ENCODE peak calls at places on chromosomes 7 and 10, in ten cellular contexts. One of them, this sample, is unnamed.

GRCh38 chr7:149199234-149199990 is 4.1 kb downstream of the ZNF282 start:
- DNase-seq in kidney tubule cell: no peak
- DNase-seq in GM23248: peak
- DNase-seq in AG09309: no peak
- DNase-seq in spleen: peak
- DNase-seq in RWPE1: no peak
- DNase-seq in GM23338: no peak
- DNase-seq in activated CD4-positive, alpha-beta T cell treated with anti-CD3 and anti-CD28 coated beads for 1 hour: no peak
- DNase-seq in colonic mucosa: no peak
- DNase-seq in GM10248: no peak
- DNase-seq in this sample: no peak

GRCh38 chr10:21519327-21519933 is 6.1 kb downstream of the SKIDA1 start:
- DNase-seq in kidney tubule cell: no peak
- DNase-seq in GM23248: peak
- DNase-seq in AG09309: no peak
- DNase-seq in spleen: no peak
- DNase-seq in RWPE1: no peak
- DNase-seq in GM23338: no peak
- DNase-seq in activated CD4-positive, alpha-beta T cell treated with anti-CD3 and anti-CD28 coated beads for 1 hour: no peak
- DNase-seq in colonic mucosa: no peak
- DNase-seq in GM10248: no peak
- DNase-seq in this sample: no peak

GRCh38 chr10:132141076-132141475 is 45.7 kb upstream of the DPYSL4 start:
- DNase-seq in kidney tubule cell: no peak
- DNase-seq in GM23248: no peak
- DNase-seq in AG09309: no peak
- DNase-seq in spleen: peak
- DNase-seq in RWPE1: no peak
- DNase-seq in GM23338: no peak
- DNase-seq in activated CD4-positive, alpha-beta T cell treated with anti-CD3 and anti-CD28 coated beads for 1 hour: no peak
- DNase-seq in colonic mucosa: no peak
- DNase-seq in GM10248: no peak
- DNase-seq in this sample: no peak

GRCh38 chr10:63630928-63631685 is 109.9 kb downstream of the REEP3 start:
- DNase-seq in kidney tubule cell: peak
- DNase-seq in GM23248: peak
- DNase-seq in AG09309: peak
- DNase-seq in spleen: no peak
- DNase-seq in RWPE1: no peak
- DNase-seq in GM23338: no peak
- DNase-seq in activated CD4-positive, alpha-beta T cell treated with anti-CD3 and anti-CD28 coated beads for 1 hour: no peak
- DNase-seq in colonic mucosa: no peak
- DNase-seq in GM10248: no peak
- DNase-seq in this sample: no peak

GRCh38 chr7:155964543-155964942 is 152.3 kb upstream of the SHH start:
- DNase-seq in kidney tubule cell: no peak
- DNase-seq in GM23248: no peak
- DNase-seq in AG09309: no peak
- DNase-seq in spleen: peak
- DNase-seq in RWPE1: no peak
- DNase-seq in GM23338: no peak
- DNase-seq in activated CD4-positive, alpha-beta T cell treated with anti-CD3 and anti-CD28 coated beads for 1 hour: no peak
- DNase-seq in colonic mucosa: no peak
- DNase-seq in GM10248: no peak
- DNase-seq in this sample: no peak

GRCh38 chr7:67311901-67312300 is 315.3 kb downstream of the TYW1 start:
- DNase-seq in kidney tubule cell: peak
- DNase-seq in GM23248: peak
- DNase-seq in AG09309: peak
- DNase-seq in spleen: no peak
- DNase-seq in RWPE1: no peak
- DNase-seq in GM23338: no peak
- DNase-seq in activated CD4-positive, alpha-beta T cell treated with anti-CD3 and anti-CD28 coated beads for 1 hour: no peak
- DNase-seq in colonic mucosa: no peak
- DNase-seq in GM10248: no peak
- DNase-seq in this sample: no peak

GRCh38 chr10:6173203-6173602 is 29.5 kb upstream of the PFKFB3 start:
- DNase-seq in kidney tubule cell: no peak
- DNase-seq in GM23248: no peak
- DNase-seq in AG09309: no peak
- DNase-seq in spleen: no peak
- DNase-seq in RWPE1: no peak
- DNase-seq in GM23338: peak
- DNase-seq in activated CD4-positive, alpha-beta T cell treated with anti-CD3 and anti-CD28 coated beads for 1 hour: peak
- DNase-seq in colonic mucosa: no peak
- DNase-seq in GM10248: no peak
- DNase-seq in this sample: peak

GRCh38 chr10:3424102-3424803 is 251.7 kb upstream of the PITRM1 start:
- DNase-seq in kidney tubule cell: peak
- DNase-seq in GM23248: no peak
- DNase-seq in AG09309: no peak
- DNase-seq in spleen: no peak
- DNase-seq in RWPE1: no peak
- DNase-seq in GM23338: no peak
- DNase-seq in activated CD4-positive, alpha-beta T cell treated with anti-CD3 and anti-CD28 coated beads for 1 hour: no peak
- DNase-seq in colonic mucosa: peak
- DNase-seq in GM10248: no peak
- DNase-seq in this sample: no peak

GRCh38 chr10:48582970-48583369 is 21.9 kb downstream of the ARHGAP22 start:
- DNase-seq in kidney tubule cell: no peak
- DNase-seq in GM23248: no peak
- DNase-seq in AG09309: no peak
- DNase-seq in spleen: no peak
- DNase-seq in RWPE1: no peak
- DNase-seq in GM23338: no peak
- DNase-seq in activated CD4-positive, alpha-beta T cell treated with anti-CD3 and anti-CD28 coated beads for 1 hour: no peak
- DNase-seq in colonic mucosa: no peak
- DNase-seq in GM10248: no peak
- DNase-seq in this sample: no peak

GRCh38 chr7:47266131-47266706 is 315.7 kb downstream of the TNS3 start:
- DNase-seq in kidney tubule cell: peak
- DNase-seq in GM23248: peak
- DNase-seq in AG09309: no peak
- DNase-seq in spleen: peak
- DNase-seq in RWPE1: peak
- DNase-seq in GM23338: peak
- DNase-seq in activated CD4-positive, alpha-beta T cell treated with anti-CD3 and anti-CD28 coated beads for 1 hour: no peak
- DNase-seq in colonic mucosa: peak
- DNase-seq in GM10248: peak
- DNase-seq in this sample: peak

GRCh38 chr10:131857156-131858117 is 43.4 kb upstream of the PPP2R2D start:
- DNase-seq in kidney tubule cell: no peak
- DNase-seq in GM23248: no peak
- DNase-seq in AG09309: no peak
- DNase-seq in spleen: peak
- DNase-seq in RWPE1: no peak
- DNase-seq in GM23338: no peak
- DNase-seq in activated CD4-positive, alpha-beta T cell treated with anti-CD3 and anti-CD28 coated beads for 1 hour: no peak
- DNase-seq in colonic mucosa: no peak
- DNase-seq in GM10248: no peak
- DNase-seq in this sample: no peak

GRCh38 chr10:16787361-16787791 is 29.8 kb downstream of the RSU1 start:
- DNase-seq in kidney tubule cell: no peak
- DNase-seq in GM23248: no peak
- DNase-seq in AG09309: no peak
- DNase-seq in spleen: no peak
- DNase-seq in RWPE1: no peak
- DNase-seq in GM23338: no peak
- DNase-seq in activated CD4-positive, alpha-beta T cell treated with anti-CD3 and anti-CD28 coated beads for 1 hour: peak
- DNase-seq in colonic mucosa: no peak
- DNase-seq in GM10248: no peak
- DNase-seq in this sample: no peak

GRCh38 chr7:97107192-97107800 is 10.2 kb upstream of the SDHAF3 start:
- DNase-seq in kidney tubule cell: no peak
- DNase-seq in GM23248: peak
- DNase-seq in AG09309: no peak
- DNase-seq in spleen: no peak
- DNase-seq in RWPE1: no peak
- DNase-seq in GM23338: no peak
- DNase-seq in activated CD4-positive, alpha-beta T cell treated with anti-CD3 and anti-CD28 coated beads for 1 hour: no peak
- DNase-seq in colonic mucosa: no peak
- DNase-seq in GM10248: no peak
- DNase-seq in this sample: no peak

GRCh38 chr10:35607475-35608316 is 2.6 kb downstream of the GJD4 start:
- DNase-seq in kidney tubule cell: no peak
- DNase-seq in GM23248: peak
- DNase-seq in AG09309: no peak
- DNase-seq in spleen: no peak
- DNase-seq in RWPE1: no peak
- DNase-seq in GM23338: peak
- DNase-seq in activated CD4-positive, alpha-beta T cell treated with anti-CD3 and anti-CD28 coated beads for 1 hour: no peak
- DNase-seq in colonic mucosa: no peak
- DNase-seq in GM10248: no peak
- DNase-seq in this sample: no peak

GRCh38 chr7:52956379-52956915 is 79.0 kb upstream of the POM121L12 start:
- DNase-seq in kidney tubule cell: peak
- DNase-seq in GM23248: no peak
- DNase-seq in AG09309: no peak
- DNase-seq in spleen: no peak
- DNase-seq in RWPE1: no peak
- DNase-seq in GM23338: peak
- DNase-seq in activated CD4-positive, alpha-beta T cell treated with anti-CD3 and anti-CD28 coated beads for 1 hour: no peak
- DNase-seq in colonic mucosa: no peak
- DNase-seq in GM10248: no peak
- DNase-seq in this sample: no peak

GRCh38 chr10:20369863-20370736 is 527.0 kb downstream of the NEBL start:
- DNase-seq in kidney tubule cell: no peak
- DNase-seq in GM23248: no peak
- DNase-seq in AG09309: no peak
- DNase-seq in spleen: no peak
- DNase-seq in RWPE1: no peak
- DNase-seq in GM23338: peak
- DNase-seq in activated CD4-positive, alpha-beta T cell treated with anti-CD3 and anti-CD28 coated beads for 1 hour: no peak
- DNase-seq in colonic mucosa: peak
- DNase-seq in GM10248: no peak
- DNase-seq in this sample: no peak

GRCh38 chr10:100993986-100994708 is 5.5 kb upstream of the LZTS2 start:
- DNase-seq in kidney tubule cell: peak
- DNase-seq in GM23248: peak
- DNase-seq in AG09309: no peak
- DNase-seq in spleen: no peak
- DNase-seq in RWPE1: no peak
- DNase-seq in GM23338: peak
- DNase-seq in activated CD4-positive, alpha-beta T cell treated with anti-CD3 and anti-CD28 coated beads for 1 hour: no peak
- DNase-seq in colonic mucosa: no peak
- DNase-seq in GM10248: no peak
- DNase-seq in this sample: peak

GRCh38 chr7:6654113-6654841 is 17.2 kb downstream of the ZNF316 start:
- DNase-seq in kidney tubule cell: no peak
- DNase-seq in GM23248: no peak
- DNase-seq in AG09309: no peak
- DNase-seq in spleen: no peak
- DNase-seq in RWPE1: no peak
- DNase-seq in GM23338: no peak
- DNase-seq in activated CD4-positive, alpha-beta T cell treated with anti-CD3 and anti-CD28 coated beads for 1 hour: no peak
- DNase-seq in colonic mucosa: no peak
- DNase-seq in GM10248: no peak
- DNase-seq in this sample: no peak

GRCh38 chr10:114856544-114857287 is 35.1 kb downstream of the FHIP2A start:
- DNase-seq in kidney tubule cell: peak
- DNase-seq in GM23248: peak
- DNase-seq in AG09309: peak
- DNase-seq in spleen: no peak
- DNase-seq in RWPE1: peak
- DNase-seq in GM23338: no peak
- DNase-seq in activated CD4-positive, alpha-beta T cell treated with anti-CD3 and anti-CD28 coated beads for 1 hour: no peak
- DNase-seq in colonic mucosa: no peak
- DNase-seq in GM10248: no peak
- DNase-seq in this sample: no peak

GRCh38 chr10:21368728-21369425 is 156.6 kb downstream of the SKIDA1 start:
- DNase-seq in kidney tubule cell: no peak
- DNase-seq in GM23248: no peak
- DNase-seq in AG09309: no peak
- DNase-seq in spleen: no peak
- DNase-seq in RWPE1: peak
- DNase-seq in GM23338: no peak
- DNase-seq in activated CD4-positive, alpha-beta T cell treated with anti-CD3 and anti-CD28 coated beads for 1 hour: no peak
- DNase-seq in colonic mucosa: no peak
- DNase-seq in GM10248: no peak
- DNase-seq in this sample: no peak

GRCh38 chr7:64946772-64947171 is 43.7 kb downstream of the ZNF273 start:
- DNase-seq in kidney tubule cell: no peak
- DNase-seq in GM23248: peak
- DNase-seq in AG09309: no peak
- DNase-seq in spleen: no peak
- DNase-seq in RWPE1: no peak
- DNase-seq in GM23338: peak
- DNase-seq in activated CD4-positive, alpha-beta T cell treated with anti-CD3 and anti-CD28 coated beads for 1 hour: no peak
- DNase-seq in colonic mucosa: no peak
- DNase-seq in GM10248: peak
- DNase-seq in this sample: no peak

GRCh38 chr7:27175626-27176342 is 1.7 kb upstream of the HOXA10 start:
- DNase-seq in kidney tubule cell: no peak
- DNase-seq in GM23248: peak
- DNase-seq in AG09309: no peak
- DNase-seq in spleen: peak
- DNase-seq in RWPE1: no peak
- DNase-seq in GM23338: peak
- DNase-seq in activated CD4-positive, alpha-beta T cell treated with anti-CD3 and anti-CD28 coated beads for 1 hour: no peak
- DNase-seq in colonic mucosa: no peak
- DNase-seq in GM10248: no peak
- DNase-seq in this sample: no peak